ENCODE peak calls at places on chromosomes 12 and 14, in five cellular contexts. A is A549, T is adrenal gland, O is suprapubic skin, M is GM12878. U is an unnamed sample. For H3K4me1, the result is how much of the 10 kb centered on the place peaks cover.

GRCh38 chr12:31618228-31619025 is 27.5 kb upstream of the DENND5B start:
- DNase-seq in A (no peak), T (peak), O (no peak), M (no peak), U (no peak)

GRCh38 chr12:130084359-130084758 is 77.9 kb upstream of the FZD10 start:
- DNase-seq in A (no peak), T (no peak), O (no peak), M (no peak), U (no peak)

GRCh38 chr14:54366726-54367707 is 29.8 kb upstream of the CDKN3 start:
- DNase-seq in A (peak), T (peak), O (no peak), M (no peak), U (peak)

GRCh38 chr14:65164068-65164824 is 61.9 kb upstream of the MAX start:
- DNase-seq in A (peak), T (no peak), O (no peak), M (no peak), U (no peak)

GRCh38 chr14:99047436-99048110 is 224.4 kb downstream of the BCL11B start:
- DNase-seq in A (no peak), T (no peak), O (peak), M (no peak), U (no peak)

GRCh38 chr12:53061404-53062010 is 11.6 kb downstream of the TNS2 start:
- DNase-seq in A (peak), T (peak), O (peak), M (no peak), U (peak)

GRCh38 chr12:94173660-94174265 is 25.4 kb downstream of the PLXNC1 start:
- DNase-seq in A (no peak), T (no peak), O (no peak), M (no peak), U (peak)

GRCh38 chr12:51424662-51425539 is at the start of gene SLC4A8:
- DNase-seq in A (peak), T (peak), O (no peak), M (no peak), U (peak)

GRCh38 chr14:36020120-36021029 is 156.1 kb downstream of the PTCSC3 start:
- DNase-seq in A (no peak), T (no peak), O (no peak), M (no peak), U (no peak)

GRCh38 chr14:65686761-65687160 is 274.2 kb downstream of the FUT8 start:
- DNase-seq in A (no peak), T (no peak), O (no peak), M (no peak), U (no peak)

GRCh38 chr14:75877292-75877691 is 104.5 kb downstream of the TGFB3 start:
- DNase-seq in A (no peak), T (no peak), O (no peak), M (no peak), U (no peak)

GRCh38 chr14:104252256-104253215 is 114.1 kb downstream of the KIF26A start:
- DNase-seq in A (no peak), T (no peak), O (peak), M (no peak), U (no peak)

GRCh38 chr12:127189992-127190391 is 1077.0 kb upstream of the TMEM132C start:
- DNase-seq in A (no peak), T (no peak), O (no peak), M (no peak), U (no peak)

GRCh38 chr12:1812650-1813302 is 7.6 kb upstream of the LRTM2 start:
- DNase-seq in A (no peak), T (peak), O (no peak), M (no peak), U (no peak)

GRCh38 chr14:71726639-71727085 is 205.6 kb upstream of the RGS6 start:
- DNase-seq in A (no peak), T (peak), O (no peak), M (no peak), U (no peak)

GRCh38 chr12:89694542-89694941 is 14.1 kb downstream of the ATP2B1 start:
- DNase-seq in A (no peak), T (no peak), O (no peak), M (no peak), U (no peak)

GRCh38 chr14:34220921-34221320 is 241.1 kb downstream of the SPTSSA start:
- DNase-seq in A (no peak), T (no peak), O (no peak), M (peak), U (no peak)

GRCh38 chr12:106595268-106595667 is 12.5 kb downstream of the RFX4 start:
- DNase-seq in A (no peak), T (no peak), O (no peak), M (no peak), U (no peak)

GRCh38 chr14:33692762-33693161 is 258.1 kb downstream of the EGLN3 start:
- DNase-seq in A (no peak), T (no peak), O (no peak), M (no peak), U (no peak)

GRCh38 chr14:77259025-77259715 is 11.8 kb downstream of the NGB start:
- DNase-seq in A (no peak), T (no peak), O (no peak), M (no peak), U (no peak)

GRCh38 chr12:57725851-57726150 is 12.7 kb downstream of the AGAP2 start:
- DNase-seq in A (peak), T (no peak), O (no peak), M (no peak), U (no peak)

GRCh38 chr12:57726884-57727757 is 11.4 kb downstream of the AGAP2 start:
- DNase-seq in A (no peak), T (peak), O (no peak), M (no peak), U (peak)

GRCh38 chr12:57727758-57728395 is 10.7 kb downstream of the AGAP2 start:
- DNase-seq in A (no peak), T (peak), O (no peak), M (no peak), U (no peak)

GRCh38 chr12:57724936-57725740 is 13.4 kb downstream of the AGAP2 start:
- DNase-seq in A (no peak), T (no peak), O (no peak), M (no peak), U (no peak)

GRCh38 chr12:57726151-57726883 is 12.2 kb downstream of the AGAP2 start:
- DNase-seq in A (peak), T (peak), O (peak), M (no peak), U (peak)
- TF ChIP-seq POLR2A in A (peak), T (no peak), O (no peak), M (no peak), U (no peak)

DNA sequence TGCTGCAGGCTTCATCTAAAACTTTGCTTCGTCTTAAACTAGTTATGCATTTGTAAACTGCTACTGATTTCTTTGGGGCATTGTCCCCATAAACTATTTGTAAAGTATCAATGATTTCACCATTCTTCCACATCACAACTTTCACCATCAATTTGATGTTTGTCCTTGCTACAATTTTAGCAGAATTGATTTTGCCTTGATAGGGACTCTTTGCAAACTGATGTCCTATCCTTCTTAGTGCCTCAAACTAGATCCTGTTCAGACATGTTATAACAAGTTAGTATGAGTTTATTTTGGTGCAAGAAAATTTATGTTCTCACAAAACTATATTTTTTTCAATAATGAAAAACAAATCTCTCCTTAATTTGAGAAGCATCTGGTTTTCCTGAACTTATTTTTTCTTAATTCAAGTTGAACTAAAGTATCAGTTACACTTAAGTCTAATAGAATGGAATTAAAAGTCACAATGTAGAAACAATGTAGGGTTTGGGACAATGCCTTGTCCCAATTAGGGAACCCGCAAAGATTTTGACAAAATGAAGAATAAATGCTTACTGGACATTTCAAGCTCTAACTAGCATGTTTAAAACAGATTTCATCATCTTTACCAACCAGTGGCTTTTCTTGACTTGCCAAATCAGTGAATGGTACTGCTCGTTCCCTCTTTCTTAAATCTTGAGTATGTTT is 10.1 kb upstream of the ARID4A start:
- DNase-seq in A (no peak), T (no peak), O (no peak), M (no peak), U (no peak)
- H3K4me1 ChIP-seq in A (under half), T (under half), O (under half), M (under half), U (under half)

DNA sequence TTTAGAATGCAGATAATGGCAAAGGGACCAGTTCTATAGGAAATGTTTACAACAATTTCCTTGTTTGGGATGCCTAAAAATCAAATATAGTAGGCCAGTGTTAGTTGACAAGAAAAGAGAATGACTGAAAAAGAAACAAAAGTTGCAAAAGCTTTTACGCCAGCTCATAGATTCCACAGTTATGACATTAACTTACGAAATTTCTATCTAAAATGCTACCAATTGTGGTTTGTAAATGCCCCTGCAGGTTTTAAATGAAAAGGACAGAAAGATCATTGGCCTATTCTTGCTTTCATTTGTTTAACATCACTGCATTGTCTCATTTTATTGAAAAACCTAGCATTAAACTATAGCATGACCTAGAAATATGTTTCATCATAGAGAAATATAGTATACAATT is 345.8 kb downstream of the CCDC91 start:
- DNase-seq in A (no peak), T (no peak), O (no peak), M (no peak), U (no peak)
- H3K4me3 ChIP-seq in A (no peak), T (no peak), O (no peak), M (no peak), U (no peak)

DNA sequence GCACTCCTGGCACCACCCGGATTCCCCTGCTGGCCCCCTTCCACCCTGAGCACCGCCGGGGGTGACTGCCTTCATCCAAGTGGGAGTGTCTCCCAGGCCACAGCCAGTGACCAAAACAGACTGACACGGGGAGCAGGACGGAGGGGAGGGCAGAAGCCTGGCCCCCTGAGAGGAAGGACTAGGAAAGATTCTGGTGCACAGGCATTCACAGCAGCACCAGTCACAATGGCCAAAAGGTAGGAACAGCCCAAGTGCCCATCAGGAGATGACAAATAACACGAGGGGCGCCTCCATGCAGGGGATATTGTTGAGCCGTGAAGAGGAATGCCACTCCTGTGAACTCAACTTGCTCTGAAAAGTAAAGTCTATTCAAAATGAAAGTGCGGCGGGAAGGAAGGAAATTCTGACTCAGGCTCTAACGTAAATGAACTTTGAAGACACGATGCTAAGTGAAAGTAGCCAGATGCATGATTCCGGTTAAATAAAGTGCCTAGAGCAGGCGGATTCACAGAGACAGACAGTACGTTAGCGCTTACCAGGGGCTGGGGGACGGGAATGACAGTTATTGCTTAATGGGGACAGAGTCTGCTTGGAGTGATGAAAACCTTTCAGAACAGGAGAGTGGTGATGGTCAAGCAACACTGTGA is 146.1 kb upstream of the NCOR2 start:
- DNase-seq in A (no peak), T (peak), O (no peak), M (peak), U (no peak)
- TF ChIP-seq POLR2A in A (no peak), T (no peak), O (no peak), M (no peak), U (no peak)

DNA sequence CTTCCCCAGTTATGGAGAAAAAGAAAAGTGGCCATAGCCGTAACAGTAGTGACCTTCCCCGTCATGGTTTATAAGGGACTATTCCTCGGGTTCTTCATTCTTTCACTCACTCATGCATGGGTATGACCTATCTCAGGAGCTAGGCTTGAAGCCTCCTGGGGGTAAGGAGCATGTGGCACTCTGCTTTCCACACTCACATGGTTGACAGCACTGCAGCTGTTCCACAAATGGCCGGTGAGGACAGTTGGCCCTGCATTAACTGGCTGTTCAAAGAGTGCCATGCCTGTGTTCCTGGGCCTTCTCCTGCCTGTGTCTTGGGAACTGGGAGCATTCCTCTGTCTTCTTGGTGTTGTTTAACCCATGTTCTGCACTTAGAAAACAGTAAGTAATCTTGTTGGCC is 66.2 kb upstream of the PNMA1 start:
- DNase-seq in A (no peak), T (no peak), O (no peak), M (no peak), U (no peak)
- H3K4me1 ChIP-seq in A (under half), T (under half), O (under half), M (half or more), U (half or more)

GRCh38 chr14:20632448-20632830 is 9.1 kb downstream of the OR6S1 start:
- DNase-seq in A (no peak), T (no peak), O (no peak), M (no peak), U (no peak)
- H3K4me3 ChIP-seq in A (peak), T (no peak), O (peak), M (peak), U (peak)

DNA sequence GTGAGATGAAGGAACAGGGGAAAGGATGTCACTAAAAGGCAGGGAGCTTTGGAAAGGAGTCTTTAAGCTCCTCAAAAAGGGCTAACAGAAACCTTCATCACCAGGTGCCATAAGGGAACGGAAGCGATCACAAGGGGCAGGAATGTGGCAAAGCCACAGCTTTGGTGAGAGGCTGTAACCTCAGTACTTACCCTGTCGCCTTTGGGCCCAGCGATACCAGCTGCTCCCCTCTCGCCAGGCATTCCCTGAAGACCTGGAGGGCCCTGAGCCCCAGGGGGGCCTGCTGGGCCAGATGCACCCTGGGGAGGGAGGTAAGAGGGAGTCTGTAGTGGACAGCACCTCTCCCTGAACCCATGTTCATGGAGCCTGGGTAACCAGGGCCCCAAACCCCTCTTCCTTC is 18.9 kb downstream of the TMEM106C start:
- DNase-seq in A (no peak), T (no peak), O (no peak), M (no peak), U (no peak)
- TF ChIP-seq POLR2A in A (no peak), T (no peak), O (no peak), M (no peak), U (no peak)